ENCODE peak calls at places on chromosomes 4 and X, in ten cellular contexts. One of them, this sample, is unnamed.

GRCh38 chr4:112386051-112386450 is 88.9 kb downstream of the ALPK1 start:
- DNase-seq in GM10248: no peak
- DNase-seq in hippocampal formation: no peak
- DNase-seq in non-pigmented ciliary epithelial cell: no peak
- DNase-seq in activated CD4-positive, alpha-beta T cell treated with anti-CD3 and anti-CD28 coated beads for 24 hours: no peak
- DNase-seq in cardiac muscle cell: no peak
- DNase-seq in stimulated activated CD4-positive, alpha-beta T cell treated with anti-CD3 and anti-CD28 coated beads, Interleukin-12 subunit alpha, Interleukin-12 subunit beta, amount 100 ng/mL, for 4 hours: no peak
- DNase-seq in right cardiac atrium: no peak
- DNase-seq in stimulated activated effector memory CD8-positive, alpha-beta T cell treated with anti-CD3 and anti-CD28 coated beads, Interleukin-12 subunit alpha, Interleukin-12 subunit beta, amount 100 ng/mL, for 72 hours: no peak
- DNase-seq in cerebellum: no peak
- DNase-seq in this sample: no peak

GRCh38 chr4:176927117-176927516 is 134.4 kb upstream of the VEGFC start:
- DNase-seq in GM10248: no peak
- DNase-seq in hippocampal formation: no peak
- DNase-seq in non-pigmented ciliary epithelial cell: no peak
- DNase-seq in activated CD4-positive, alpha-beta T cell treated with anti-CD3 and anti-CD28 coated beads for 24 hours: no peak
- DNase-seq in cardiac muscle cell: no peak
- DNase-seq in stimulated activated CD4-positive, alpha-beta T cell treated with anti-CD3 and anti-CD28 coated beads, Interleukin-12 subunit alpha, Interleukin-12 subunit beta, amount 100 ng/mL, for 4 hours: no peak
- DNase-seq in right cardiac atrium: no peak
- DNase-seq in stimulated activated effector memory CD8-positive, alpha-beta T cell treated with anti-CD3 and anti-CD28 coated beads, Interleukin-12 subunit alpha, Interleukin-12 subunit beta, amount 100 ng/mL, for 72 hours: no peak
- DNase-seq in cerebellum: no peak
- DNase-seq in this sample: no peak

GRCh38 chr4:102599887-102600286 is 98.7 kb downstream of the NFKB1 start:
- DNase-seq in GM10248: no peak
- DNase-seq in hippocampal formation: no peak
- DNase-seq in non-pigmented ciliary epithelial cell: no peak
- DNase-seq in activated CD4-positive, alpha-beta T cell treated with anti-CD3 and anti-CD28 coated beads for 24 hours: no peak
- DNase-seq in cardiac muscle cell: no peak
- DNase-seq in stimulated activated CD4-positive, alpha-beta T cell treated with anti-CD3 and anti-CD28 coated beads, Interleukin-12 subunit alpha, Interleukin-12 subunit beta, amount 100 ng/mL, for 4 hours: no peak
- DNase-seq in right cardiac atrium: no peak
- DNase-seq in stimulated activated effector memory CD8-positive, alpha-beta T cell treated with anti-CD3 and anti-CD28 coated beads, Interleukin-12 subunit alpha, Interleukin-12 subunit beta, amount 100 ng/mL, for 72 hours: no peak
- DNase-seq in cerebellum: no peak
- DNase-seq in this sample: no peak

GRCh38 chrX:51332188-51332942 is at the start of gene NUDT10:
- DNase-seq in GM10248: no peak
- DNase-seq in hippocampal formation: peak
- DNase-seq in non-pigmented ciliary epithelial cell: no peak
- DNase-seq in activated CD4-positive, alpha-beta T cell treated with anti-CD3 and anti-CD28 coated beads for 24 hours: peak
- DNase-seq in cardiac muscle cell: peak
- DNase-seq in stimulated activated CD4-positive, alpha-beta T cell treated with anti-CD3 and anti-CD28 coated beads, Interleukin-12 subunit alpha, Interleukin-12 subunit beta, amount 100 ng/mL, for 4 hours: peak
- DNase-seq in right cardiac atrium: peak
- DNase-seq in stimulated activated effector memory CD8-positive, alpha-beta T cell treated with anti-CD3 and anti-CD28 coated beads, Interleukin-12 subunit alpha, Interleukin-12 subunit beta, amount 100 ng/mL, for 72 hours: peak
- DNase-seq in cerebellum: peak
- DNase-seq in this sample: no peak

GRCh38 chrX:131812847-131813825 is 210.0 kb upstream of the STK26 start:
- DNase-seq in GM10248: peak
- DNase-seq in hippocampal formation: peak
- DNase-seq in non-pigmented ciliary epithelial cell: no peak
- DNase-seq in activated CD4-positive, alpha-beta T cell treated with anti-CD3 and anti-CD28 coated beads for 24 hours: peak
- DNase-seq in cardiac muscle cell: no peak
- DNase-seq in stimulated activated CD4-positive, alpha-beta T cell treated with anti-CD3 and anti-CD28 coated beads, Interleukin-12 subunit alpha, Interleukin-12 subunit beta, amount 100 ng/mL, for 4 hours: peak
- DNase-seq in right cardiac atrium: peak
- DNase-seq in stimulated activated effector memory CD8-positive, alpha-beta T cell treated with anti-CD3 and anti-CD28 coated beads, Interleukin-12 subunit alpha, Interleukin-12 subunit beta, amount 100 ng/mL, for 72 hours: peak
- DNase-seq in cerebellum: no peak
- DNase-seq in this sample: no peak

GRCh38 chrX:19799319-19800182 is 87.8 kb downstream of the SH3KBP1 start:
- DNase-seq in GM10248: no peak
- DNase-seq in hippocampal formation: no peak
- DNase-seq in non-pigmented ciliary epithelial cell: no peak
- DNase-seq in activated CD4-positive, alpha-beta T cell treated with anti-CD3 and anti-CD28 coated beads for 24 hours: peak
- DNase-seq in cardiac muscle cell: peak
- DNase-seq in stimulated activated CD4-positive, alpha-beta T cell treated with anti-CD3 and anti-CD28 coated beads, Interleukin-12 subunit alpha, Interleukin-12 subunit beta, amount 100 ng/mL, for 4 hours: peak
- DNase-seq in right cardiac atrium: peak
- DNase-seq in stimulated activated effector memory CD8-positive, alpha-beta T cell treated with anti-CD3 and anti-CD28 coated beads, Interleukin-12 subunit alpha, Interleukin-12 subunit beta, amount 100 ng/mL, for 72 hours: no peak
- DNase-seq in cerebellum: no peak
- DNase-seq in this sample: no peak

GRCh38 chrX:21838937-21839333 is 482 bp upstream of the MBTPS2 start:
- DNase-seq in GM10248: no peak
- DNase-seq in hippocampal formation: no peak
- DNase-seq in non-pigmented ciliary epithelial cell: no peak
- DNase-seq in activated CD4-positive, alpha-beta T cell treated with anti-CD3 and anti-CD28 coated beads for 24 hours: no peak
- DNase-seq in cardiac muscle cell: peak
- DNase-seq in stimulated activated CD4-positive, alpha-beta T cell treated with anti-CD3 and anti-CD28 coated beads, Interleukin-12 subunit alpha, Interleukin-12 subunit beta, amount 100 ng/mL, for 4 hours: no peak
- DNase-seq in right cardiac atrium: no peak
- DNase-seq in stimulated activated effector memory CD8-positive, alpha-beta T cell treated with anti-CD3 and anti-CD28 coated beads, Interleukin-12 subunit alpha, Interleukin-12 subunit beta, amount 100 ng/mL, for 72 hours: no peak
- DNase-seq in cerebellum: no peak
- DNase-seq in this sample: no peak

GRCh38 chr4:109752545-109752944 is 22.7 kb upstream of the PLA2G12A start:
- DNase-seq in GM10248: no peak
- DNase-seq in hippocampal formation: no peak
- DNase-seq in non-pigmented ciliary epithelial cell: no peak
- DNase-seq in activated CD4-positive, alpha-beta T cell treated with anti-CD3 and anti-CD28 coated beads for 24 hours: no peak
- DNase-seq in cardiac muscle cell: no peak
- DNase-seq in stimulated activated CD4-positive, alpha-beta T cell treated with anti-CD3 and anti-CD28 coated beads, Interleukin-12 subunit alpha, Interleukin-12 subunit beta, amount 100 ng/mL, for 4 hours: no peak
- DNase-seq in right cardiac atrium: no peak
- DNase-seq in stimulated activated effector memory CD8-positive, alpha-beta T cell treated with anti-CD3 and anti-CD28 coated beads, Interleukin-12 subunit alpha, Interleukin-12 subunit beta, amount 100 ng/mL, for 72 hours: no peak
- DNase-seq in cerebellum: no peak
- DNase-seq in this sample: no peak

GRCh38 chr4:35539404-35540055 is 704.8 kb downstream of the ARAP2 start:
- DNase-seq in GM10248: no peak
- DNase-seq in hippocampal formation: no peak
- DNase-seq in non-pigmented ciliary epithelial cell: no peak
- DNase-seq in activated CD4-positive, alpha-beta T cell treated with anti-CD3 and anti-CD28 coated beads for 24 hours: no peak
- DNase-seq in cardiac muscle cell: no peak
- DNase-seq in stimulated activated CD4-positive, alpha-beta T cell treated with anti-CD3 and anti-CD28 coated beads, Interleukin-12 subunit alpha, Interleukin-12 subunit beta, amount 100 ng/mL, for 4 hours: no peak
- DNase-seq in right cardiac atrium: no peak
- DNase-seq in stimulated activated effector memory CD8-positive, alpha-beta T cell treated with anti-CD3 and anti-CD28 coated beads, Interleukin-12 subunit alpha, Interleukin-12 subunit beta, amount 100 ng/mL, for 72 hours: no peak
- DNase-seq in cerebellum: no peak
- DNase-seq in this sample: no peak